ENCODE peak calls at places on chromosomes 16 and 17, in nine cellular contexts. One of them, this sample, is unnamed.

GRCh38 chr16:54208262-54208661 is 78.3 kb downstream of the IRX3 start:
- DNase-seq in stomach: no peak
- DNase-seq in A549: no peak
- DNase-seq in body of pancreas: no peak
- DNase-seq in testis: no peak
- DNase-seq in IMR-90: no peak
- DNase-seq in suprapubic skin: peak
- DNase-seq in prostate gland: no peak
- DNase-seq in lower leg skin: peak
- DNase-seq in this sample: no peak

GRCh38 chr17:73068322-73069153 is 23.9 kb downstream of the SLC39A11 start:
- DNase-seq in testis: no peak
- DNase-seq in suprapubic skin: no peak
- DNase-seq in stomach: no peak
- DNase-seq in lower leg skin: peak
- DNase-seq in A549: no peak
- DNase-seq in prostate gland: no peak
- DNase-seq in IMR-90: peak
- DNase-seq in body of pancreas: peak
- DNase-seq in this sample: no peak

GRCh38 chr17:59561042-59561441 is 4.4 kb upstream of the DHX40 start:
- DNase-seq in testis: no peak
- DNase-seq in IMR-90: peak
- DNase-seq in stomach: no peak
- DNase-seq in body of pancreas: no peak
- DNase-seq in A549: peak
- DNase-seq in lower leg skin: no peak
- DNase-seq in prostate gland: no peak
- DNase-seq in suprapubic skin: no peak
- DNase-seq in this sample: no peak

GRCh38 chr17:46876353-46876887 is 25.0 kb downstream of the WNT9B start:
- DNase-seq in body of pancreas: peak
- DNase-seq in prostate gland: peak
- DNase-seq in testis: no peak
- DNase-seq in stomach: peak
- DNase-seq in suprapubic skin: no peak
- DNase-seq in lower leg skin: no peak
- DNase-seq in IMR-90: no peak
- DNase-seq in A549: no peak
- DNase-seq in this sample: peak

GRCh38 chr17:59165933-59166342 is 10.4 kb downstream of the PRR11 start:
- DNase-seq in body of pancreas: peak
- DNase-seq in stomach: peak
- DNase-seq in A549: peak
- DNase-seq in lower leg skin: no peak
- DNase-seq in IMR-90: peak
- DNase-seq in prostate gland: no peak
- DNase-seq in suprapubic skin: no peak
- DNase-seq in testis: peak
- DNase-seq in this sample: peak

GRCh38 chr17:57915980-57916757 is 39.0 kb downstream of the CUEDC1 start:
- DNase-seq in body of pancreas: peak
- DNase-seq in lower leg skin: no peak
- DNase-seq in stomach: no peak
- DNase-seq in testis: no peak
- DNase-seq in A549: no peak
- DNase-seq in suprapubic skin: no peak
- DNase-seq in prostate gland: no peak
- DNase-seq in IMR-90: peak
- DNase-seq in this sample: no peak

GRCh38 chr17:66750756-66751543 is 84.0 kb upstream of the CACNG5 start:
- DNase-seq in lower leg skin: peak
- DNase-seq in prostate gland: no peak
- DNase-seq in A549: no peak
- DNase-seq in IMR-90: no peak
- DNase-seq in suprapubic skin: no peak
- DNase-seq in stomach: no peak
- DNase-seq in body of pancreas: no peak
- DNase-seq in testis: no peak
- DNase-seq in this sample: no peak

GRCh38 chr17:55699178-55699865 is 23.3 kb downstream of the TMEM100 start:
- DNase-seq in lower leg skin: no peak
- DNase-seq in prostate gland: no peak
- DNase-seq in IMR-90: no peak
- DNase-seq in A549: no peak
- DNase-seq in suprapubic skin: no peak
- DNase-seq in testis: no peak
- DNase-seq in stomach: no peak
- DNase-seq in body of pancreas: peak
- DNase-seq in this sample: no peak

GRCh38 chr17:78717431-78717980 is 64.6 kb downstream of the CYTH1 start:
- DNase-seq in stomach: no peak
- DNase-seq in body of pancreas: peak
- DNase-seq in testis: peak
- DNase-seq in A549: peak
- DNase-seq in suprapubic skin: no peak
- DNase-seq in IMR-90: peak
- DNase-seq in prostate gland: peak
- DNase-seq in lower leg skin: no peak
- DNase-seq in this sample: no peak

GRCh38 chr16:74607310-74607966 is 524 bp upstream of the GLG1 start:
- DNase-seq in lower leg skin: no peak
- DNase-seq in stomach: no peak
- DNase-seq in testis: no peak
- DNase-seq in A549: no peak
- DNase-seq in IMR-90: no peak
- DNase-seq in body of pancreas: no peak
- DNase-seq in suprapubic skin: no peak
- DNase-seq in prostate gland: no peak
- DNase-seq in this sample: no peak

GRCh38 chr17:65638221-65638940 is 76.9 kb upstream of the AXIN2 start:
- DNase-seq in IMR-90: peak
- DNase-seq in prostate gland: no peak
- DNase-seq in body of pancreas: peak
- DNase-seq in lower leg skin: no peak
- DNase-seq in A549: no peak
- DNase-seq in suprapubic skin: no peak
- DNase-seq in testis: no peak
- DNase-seq in stomach: peak
- DNase-seq in this sample: no peak

GRCh38 chr16:89020068-89020924 is 43.3 kb upstream of the CBFA2T3 start:
- DNase-seq in testis: no peak
- DNase-seq in lower leg skin: no peak
- DNase-seq in A549: no peak
- DNase-seq in prostate gland: no peak
- DNase-seq in IMR-90: no peak
- DNase-seq in body of pancreas: no peak
- DNase-seq in suprapubic skin: no peak
- DNase-seq in stomach: no peak
- DNase-seq in this sample: no peak

GRCh38 chr17:81591971-81592370 is 39.8 kb upstream of the FAAP100 start:
- DNase-seq in suprapubic skin: no peak
- DNase-seq in lower leg skin: no peak
- DNase-seq in A549: no peak
- DNase-seq in stomach: no peak
- DNase-seq in body of pancreas: no peak
- DNase-seq in IMR-90: no peak
- DNase-seq in prostate gland: no peak
- DNase-seq in testis: no peak
- DNase-seq in this sample: no peak

GRCh38 chr16:22948603-22949368 is 134.8 kb downstream of the HS3ST2 start:
- DNase-seq in suprapubic skin: peak
- DNase-seq in lower leg skin: peak
- DNase-seq in testis: peak
- DNase-seq in A549: peak
- DNase-seq in body of pancreas: peak
- DNase-seq in prostate gland: peak
- DNase-seq in IMR-90: peak
- DNase-seq in stomach: peak
- DNase-seq in this sample: peak

DNA sequence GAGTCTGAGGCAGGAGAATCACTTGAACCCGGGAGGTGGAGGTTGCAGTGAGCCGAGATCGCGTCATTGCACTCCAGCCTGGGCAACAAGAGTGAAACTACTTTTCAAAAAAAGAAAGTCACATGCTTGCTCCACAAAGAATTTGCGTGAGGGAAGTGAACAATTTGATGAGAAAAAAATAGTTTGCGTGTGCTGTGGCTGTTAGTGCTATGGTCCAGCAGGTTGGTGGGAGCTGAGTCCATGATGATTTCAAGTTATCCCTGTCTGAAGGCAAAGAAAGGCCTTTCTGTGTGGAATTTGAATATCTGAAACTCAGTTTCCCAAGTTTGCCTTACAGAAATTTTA is 21.0 kb downstream of the PRCD start:
- DNase-seq in IMR-90: no peak
- DNase-seq in lower leg skin: no peak
- DNase-seq in testis: no peak
- DNase-seq in prostate gland: no peak
- DNase-seq in suprapubic skin: no peak
- DNase-seq in A549: no peak
- DNase-seq in body of pancreas: no peak
- DNase-seq in stomach: no peak
- DNase-seq in this sample: no peak
- TF ChIP-seq POLR2A in IMR-90: no peak
- TF ChIP-seq POLR2A in lower leg skin: no peak
- TF ChIP-seq POLR2A in testis: no peak
- TF ChIP-seq POLR2A in prostate gland: no peak
- TF ChIP-seq POLR2A in suprapubic skin: no peak
- TF ChIP-seq POLR2A in A549: no peak
- TF ChIP-seq POLR2A in body of pancreas: no peak
- TF ChIP-seq POLR2A in stomach: no peak
- TF ChIP-seq POLR2A in this sample: no peak

GRCh38 chr16:66147338-66147737 is 219.2 kb upstream of the CDH5 start:
- DNase-seq in stomach: no peak
- DNase-seq in IMR-90: no peak
- DNase-seq in A549: no peak
- DNase-seq in lower leg skin: no peak
- DNase-seq in prostate gland: no peak
- DNase-seq in suprapubic skin: no peak
- DNase-seq in testis: no peak
- DNase-seq in body of pancreas: no peak
- DNase-seq in this sample: no peak
- TF ChIP-seq CTCF in stomach: no peak
- TF ChIP-seq CTCF in IMR-90: no peak
- TF ChIP-seq CTCF in A549: no peak
- TF ChIP-seq CTCF in lower leg skin: no peak
- TF ChIP-seq CTCF in prostate gland: no peak
- TF ChIP-seq CTCF in suprapubic skin: no peak
- TF ChIP-seq CTCF in testis: no peak
- TF ChIP-seq CTCF in body of pancreas: no peak
- TF ChIP-seq CTCF in this sample: no peak

GRCh38 chr17:42016952-42017865 is at the start of gene DNAJC7:
- DNase-seq in IMR-90: peak
- DNase-seq in A549: peak
- DNase-seq in prostate gland: peak
- DNase-seq in stomach: peak
- DNase-seq in lower leg skin: peak
- DNase-seq in body of pancreas: peak
- DNase-seq in testis: peak
- DNase-seq in suprapubic skin: peak
- DNase-seq in this sample: peak

GRCh38 chr17:42018988-42019387 is 902 bp upstream of the NKIRAS2 start:
- DNase-seq in lower leg skin: no peak
- DNase-seq in testis: no peak
- DNase-seq in IMR-90: no peak
- DNase-seq in body of pancreas: no peak
- DNase-seq in suprapubic skin: no peak
- DNase-seq in prostate gland: no peak
- DNase-seq in stomach: no peak
- DNase-seq in A549: no peak
- DNase-seq in this sample: no peak

GRCh38 chr17:42018339-42018738 is 1.1 kb upstream of the DNAJC7 start:
- DNase-seq in suprapubic skin: no peak
- DNase-seq in A549: no peak
- DNase-seq in lower leg skin: no peak
- DNase-seq in prostate gland: no peak
- DNase-seq in testis: no peak
- DNase-seq in stomach: no peak
- DNase-seq in IMR-90: no peak
- DNase-seq in body of pancreas: no peak
- DNase-seq in this sample: no peak

GRCh38 chr17:42017866-42018200 is 594 bp upstream of the DNAJC7 start:
- DNase-seq in A549: no peak
- DNase-seq in stomach: no peak
- DNase-seq in prostate gland: no peak
- DNase-seq in IMR-90: no peak
- DNase-seq in lower leg skin: no peak
- DNase-seq in body of pancreas: no peak
- DNase-seq in testis: peak
- DNase-seq in suprapubic skin: no peak
- DNase-seq in this sample: no peak

DNA sequence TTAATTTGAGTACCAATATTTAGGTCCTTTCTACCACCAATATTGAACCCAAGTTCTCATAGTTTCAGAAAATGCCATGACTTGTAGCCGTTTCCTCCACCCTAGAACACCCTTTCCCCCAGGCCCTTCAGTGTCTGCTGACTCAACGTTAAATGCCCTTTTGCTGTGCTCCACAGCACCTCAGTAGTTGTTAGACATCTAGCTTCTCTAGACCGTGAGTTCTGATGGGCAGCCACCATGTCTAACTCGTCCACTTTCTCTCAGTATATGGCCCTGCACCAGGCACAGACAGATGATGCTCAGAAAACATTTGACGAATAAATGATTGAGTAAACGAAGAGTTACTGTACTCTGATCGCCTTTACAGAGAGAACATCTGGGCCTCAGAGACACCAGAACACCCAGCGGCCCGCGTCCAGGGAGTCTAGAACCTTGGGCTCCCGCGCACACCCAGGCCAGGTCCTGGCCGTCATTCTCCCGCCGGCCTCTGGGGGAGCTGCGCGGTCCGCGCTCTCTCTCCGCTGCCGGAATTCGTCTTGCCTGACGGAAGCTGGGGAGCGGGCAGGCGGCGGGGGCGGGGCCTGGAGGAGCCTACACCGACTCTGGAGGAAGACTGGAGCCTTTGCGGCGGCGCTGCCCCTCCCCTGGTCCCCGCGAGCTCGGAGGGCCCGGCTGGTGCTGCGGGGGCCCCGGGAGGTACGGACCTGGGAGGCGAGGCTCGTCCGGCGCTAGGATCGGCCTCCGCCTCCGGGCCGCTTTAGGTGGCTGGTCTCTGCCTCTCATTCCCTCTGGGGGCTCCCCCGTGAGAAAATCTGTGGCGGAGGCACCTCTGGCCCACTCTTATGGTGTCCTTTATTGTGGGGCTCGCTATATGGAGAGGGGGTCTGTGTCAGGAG is at the start of gene NKIRAS2:
- DNase-seq in suprapubic skin: peak
- DNase-seq in testis: peak
- DNase-seq in IMR-90: peak
- DNase-seq in lower leg skin: peak
- DNase-seq in stomach: peak
- DNase-seq in prostate gland: peak
- DNase-seq in body of pancreas: peak
- DNase-seq in A549: peak
- DNase-seq in this sample: peak
- TF ChIP-seq POLR2A in suprapubic skin: peak
- TF ChIP-seq POLR2A in testis: no peak
- TF ChIP-seq POLR2A in IMR-90: peak
- TF ChIP-seq POLR2A in lower leg skin: no peak
- TF ChIP-seq POLR2A in stomach: no peak
- TF ChIP-seq POLR2A in prostate gland: peak
- TF ChIP-seq POLR2A in body of pancreas: peak
- TF ChIP-seq POLR2A in A549: peak
- TF ChIP-seq POLR2A in this sample: peak

GRCh38 chr16:27476240-27476639 is 73.5 kb downstream of the GTF3C1 start:
- DNase-seq in suprapubic skin: no peak
- DNase-seq in prostate gland: no peak
- DNase-seq in lower leg skin: no peak
- DNase-seq in IMR-90: peak
- DNase-seq in testis: no peak
- DNase-seq in stomach: no peak
- DNase-seq in A549: no peak
- DNase-seq in body of pancreas: no peak
- DNase-seq in this sample: no peak
- TF ChIP-seq CTCF in suprapubic skin: no peak
- TF ChIP-seq CTCF in prostate gland: no peak
- TF ChIP-seq CTCF in lower leg skin: no peak
- TF ChIP-seq CTCF in IMR-90: no peak
- TF ChIP-seq CTCF in testis: no peak
- TF ChIP-seq CTCF in stomach: no peak
- TF ChIP-seq CTCF in A549: no peak
- TF ChIP-seq CTCF in body of pancreas: no peak
- TF ChIP-seq CTCF in this sample: no peak